ENCODE peak calls at places on chromosome 12, in four cellular contexts. C is body of pancreas, E is aorta, L is DND-41. H is an unnamed sample.

GRCh38 chr12:11581179-11581755 is 68.2 kb upstream of the ETV6 start:
- DNase-seq in C (peak; percentile 71), E (no peak), L (peak; percentile 70), H (peak; percentile 63)

GRCh38 chr12:46998811-46999368 is 80.5 kb upstream of the PCED1B start:
- DNase-seq in C (no peak), E (no peak), L (no peak), H (no peak)

GRCh38 chr12:132173135-132174014 is 29.1 kb downstream of the NOC4L start:
- DNase-seq in C (no peak), E (no peak), L (no peak), H (no peak)

GRCh38 chr12:54419088-54419887 is at the start of gene ITGA5:
- DNase-seq in C (peak; percentile 76), E (peak; percentile 96), L (peak; percentile 57), H (peak; percentile 57)

GRCh38 chr12:30197392-30198047 is 413.8 kb upstream of the TMTC1 start:
- DNase-seq in C (no peak), E (no peak), L (no peak), H (no peak)

GRCh38 chr12:126144603-126145002 is 1079.4 kb downstream of the AACS start:
- DNase-seq in C (no peak), E (no peak), L (no peak), H (no peak)

GRCh38 chr12:3251691-3252090 is 174.5 kb downstream of the TSPAN9 start:
- DNase-seq in C (no peak), E (no peak), L (no peak), H (no peak)

GRCh38 chr12:93886533-93887511 is 209.6 kb downstream of the CRADD start:
- DNase-seq in C (no peak), E (no peak), L (no peak), H (no peak)

GRCh38 chr12:10891937-10892336 is 7.9 kb upstream of the PRH1 start:
- DNase-seq in C (no peak), E (no peak), L (no peak), H (no peak)

GRCh38 chr12:32249701-32250270 is 143.1 kb downstream of the BICD1 start:
- DNase-seq in C (no peak), E (no peak), L (no peak), H (no peak)

GRCh38 chr12:57610553-57611115 is 601 bp upstream of the ARHGEF25 start:
- DNase-seq in C (no peak), E (peak; percentile 92), L (no peak), H (no peak)
- H3K4me3 ChIP-seq in C (no peak overlapping the region), E (peak overlapping the region; percentile 62), L (no peak overlapping the region), H (peak overlapping the region; percentile 57)

GRCh38 chr12:65821336-65821735 is 2.9 kb upstream of the HMGA2 start:
- DNase-seq in C (no peak), E (no peak), L (no peak), H (no peak)

GRCh38 chr12:65825323-65825572 is 965 bp downstream of the HMGA2 start:
- DNase-seq in C (no peak), E (no peak), L (no peak), H (no peak)

GRCh38 chr12:65823481-65824313 is 586 bp upstream of the HMGA2 start:
- DNase-seq in C (peak; percentile 38), E (peak; percentile 78), L (no peak), H (no peak)

GRCh38 chr12:65824314-65824563 is at the start of gene HMGA2:
- DNase-seq in C (peak; percentile 35), E (peak; percentile 82), L (no peak), H (no peak)

DNA sequence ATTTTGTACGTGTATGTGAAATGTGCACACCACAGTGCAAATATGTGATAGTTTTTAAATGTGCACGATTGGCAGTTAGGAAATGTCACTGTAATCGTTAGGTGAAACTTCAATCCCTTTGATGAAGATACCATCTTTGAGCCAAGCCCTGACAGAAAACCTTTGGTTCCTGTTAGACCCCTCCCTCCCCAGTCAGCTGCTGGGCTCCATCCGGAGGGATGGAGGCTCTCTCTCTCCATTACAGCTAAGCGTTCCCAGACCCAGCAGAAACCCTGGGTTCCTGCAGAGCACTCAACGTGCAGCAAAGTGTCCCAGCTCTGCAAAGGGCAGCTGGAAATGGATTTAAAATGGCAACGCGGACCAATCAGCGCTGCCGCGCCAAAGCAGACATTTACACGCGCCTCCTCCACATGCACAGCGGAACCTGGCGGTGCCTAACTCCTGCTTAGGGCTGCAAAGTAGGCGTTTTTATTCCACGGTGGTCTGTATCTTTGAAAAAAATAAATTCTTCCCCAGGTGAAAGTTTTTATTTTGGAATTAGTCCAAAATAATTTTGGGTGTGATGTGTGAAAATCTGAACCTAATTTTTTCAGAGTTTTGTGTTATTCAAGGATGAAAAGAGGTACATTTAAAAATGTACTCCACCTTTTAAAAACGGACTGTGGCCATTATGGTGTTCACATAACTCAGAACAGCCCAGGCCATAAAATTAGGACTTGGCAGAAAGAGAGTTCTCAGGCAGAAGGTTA is 1.4 kb upstream of the HMGA2 start:
- DNase-seq in C (no peak), E (no peak), L (no peak), H (no peak)
- H3K4me3 ChIP-seq in C (no peak overlapping the region), E (no peak overlapping the region), L (no peak overlapping the region), H (no peak overlapping the region)

DNA sequence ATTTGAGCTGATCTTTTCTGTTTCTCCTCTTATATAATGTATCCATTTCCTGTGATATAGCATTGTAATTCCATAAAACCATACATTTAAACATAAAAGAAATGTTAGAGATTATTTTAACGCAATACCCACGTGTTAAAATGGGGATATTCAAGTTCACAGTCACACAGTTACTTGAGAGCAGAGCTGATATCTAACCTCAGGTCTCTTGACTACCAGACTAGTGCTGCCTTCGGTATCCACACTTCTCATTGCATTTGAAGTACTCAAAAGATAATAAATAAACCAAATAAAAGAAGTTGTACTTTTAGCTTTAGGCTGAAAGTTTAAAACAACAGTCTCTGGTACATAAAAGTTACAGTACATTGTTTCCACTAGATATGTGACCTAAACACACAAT is 2.9 kb downstream of the CLECL1 start:
- DNase-seq in C (no peak), E (no peak), L (no peak), H (no peak)
- H3K4me3 ChIP-seq in C (no peak overlapping the region), E (no peak overlapping the region), L (no peak overlapping the region), H (no peak overlapping the region)

DNA sequence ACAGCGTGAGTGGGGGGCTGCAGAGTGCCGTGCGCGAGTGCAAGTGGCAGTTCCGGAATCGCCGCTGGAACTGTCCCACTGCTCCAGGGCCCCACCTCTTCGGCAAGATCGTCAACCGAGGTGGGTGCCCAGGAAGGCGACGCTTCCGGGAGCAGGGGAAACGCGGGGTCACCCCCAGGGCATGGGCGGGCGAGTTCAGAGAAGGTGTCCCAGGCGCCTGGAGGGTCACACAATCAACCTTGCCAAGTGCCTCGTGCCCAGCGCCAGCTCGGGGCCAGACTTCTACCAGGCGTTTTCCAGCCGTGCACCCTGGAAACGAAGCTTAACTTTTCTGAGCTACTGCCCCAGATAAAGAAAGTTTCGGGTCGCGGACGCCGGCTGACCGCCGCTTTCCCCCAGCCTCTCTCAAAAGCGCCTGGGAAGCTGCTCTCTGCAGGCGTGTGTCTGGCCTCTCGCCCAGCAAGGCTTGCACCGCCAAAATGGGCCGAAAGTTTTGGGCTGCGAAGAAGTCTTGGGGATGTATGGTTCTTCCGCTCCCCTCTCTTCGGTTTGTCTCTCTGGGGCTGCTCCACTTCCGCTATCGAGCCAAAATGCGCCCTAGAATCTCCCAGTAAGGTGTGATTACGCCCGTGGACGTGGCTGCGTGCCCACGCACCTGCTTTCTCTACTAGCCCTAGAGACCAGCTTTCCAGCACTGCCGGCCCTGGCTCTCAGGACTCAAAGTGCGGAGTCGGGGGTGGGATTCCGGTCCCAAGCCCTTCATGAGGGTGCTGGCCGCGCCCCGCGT is 1.7 kb downstream of the WNT1 start:
- DNase-seq in C (no peak), E (peak; percentile 78), L (no peak), H (peak; percentile 74)
- H3K4me3 ChIP-seq in C (no peak overlapping the region), E (no peak overlapping the region), L (no peak overlapping the region), H (peak overlapping the region; percentile 73)

GRCh38 chr12:130162267-130162666 is at the start of gene FZD10:
- DNase-seq in C (peak; percentile 25), E (peak; percentile 83), L (no peak), H (no peak)
- H3K4me3 ChIP-seq in C (no peak within 1 kb of the TSS), E (peak within 1 kb of the TSS; percentile 49), L (no peak within 1 kb of the TSS), H (no peak within 1 kb of the TSS)

GRCh38 chr12:108302471-108303311 is 36.4 kb downstream of the CMKLR1 start:
- DNase-seq in C (peak; percentile 42), E (peak; percentile 92), L (no peak), H (no peak)
- H3K4me3 ChIP-seq in C (no peak overlapping the region), E (no peak overlapping the region), L (no peak overlapping the region), H (no peak overlapping the region)

GRCh38 chr12:113154351-113154973 is 4.9 kb downstream of the CFAP73 start:
- DNase-seq in C (no peak), E (no peak), L (peak; percentile 38), H (no peak)
- H3K4me3 ChIP-seq in C (no peak overlapping the region), E (no peak overlapping the region), L (peak overlapping the region; percentile 54), H (no peak overlapping the region)

GRCh38 chr12:56315256-56315625 is 547 bp downstream of the CNPY2 start:
- DNase-seq in C (no peak), E (no peak), L (peak; percentile 28), H (no peak)

GRCh38 chr12:56315626-56316473 is at the start of gene CNPY2:
- DNase-seq in C (peak; percentile 96), E (peak; percentile 98), L (peak; percentile 94), H (peak; percentile 95)

GRCh38 chr12:56321027-56321426 is 5.2 kb upstream of the CNPY2 start:
- DNase-seq in C (no peak), E (no peak), L (no peak), H (no peak)

GRCh38 chr12:56317675-56318074 is 1.9 kb upstream of the CNPY2 start:
- DNase-seq in C (no peak), E (no peak), L (no peak), H (no peak)
- H3K4me3 ChIP-seq in C (no peak overlapping the region), E (no peak overlapping the region), L (no peak overlapping the region), H (no peak overlapping the region)

GRCh38 chr12:95788637-95789036 is 1.9 kb downstream of the NTN4 start:
- DNase-seq in C (no peak), E (no peak), L (no peak), H (no peak)
- H3K4me3 ChIP-seq in C (no peak overlapping the region), E (no peak overlapping the region), L (no peak overlapping the region), H (no peak overlapping the region)

GRCh38 chr12:50205648-50206047 is 38.5 kb upstream of the CERS5 start:
- DNase-seq in C (no peak), E (no peak), L (no peak), H (no peak)

GRCh38 chr12:50200507-50201273 is 33.5 kb upstream of the CERS5 start:
- DNase-seq in C (no peak), E (no peak), L (no peak), H (no peak)

GRCh38 chr12:50198829-50199228 is 31.7 kb upstream of the CERS5 start:
- DNase-seq in C (no peak), E (no peak), L (no peak), H (no peak)

GRCh38 chr12:50203691-50204090 is 36.5 kb upstream of the CERS5 start:
- DNase-seq in C (no peak), E (no peak), L (no peak), H (no peak)

GRCh38 chr12:50201987-50202521 is 34.9 kb upstream of the CERS5 start:
- DNase-seq in C (peak; percentile 24), E (no peak), L (no peak), H (no peak)
- H3K4me3 ChIP-seq in C (no peak overlapping the region), E (no peak overlapping the region), L (no peak overlapping the region), H (no peak overlapping the region)